ENCODE peak calls at places on chromosome 10, in four cellular contexts. One of them, this sample, is unnamed.

GRCh38 chr10:49298666-49298989 is 342 bp upstream of the C10orf71 start:
- DNase-seq in spleen: no peak
- DNase-seq in NB4: no peak
- DNase-seq in IMR-90: no peak
- DNase-seq in this sample: no peak

GRCh38 chr10:113007343-113007771 is 57.3 kb downstream of the TCF7L2 start:
- DNase-seq in spleen: no peak
- DNase-seq in NB4: no peak
- DNase-seq in IMR-90: no peak
- DNase-seq in this sample: no peak

GRCh38 chr10:101897633-101898032 is 54.0 kb upstream of the KCNIP2 start:
- DNase-seq in spleen: no peak
- DNase-seq in NB4: no peak
- DNase-seq in IMR-90: peak; percentile 75
- DNase-seq in this sample: no peak

GRCh38 chr10:131249238-131249956 is 62.1 kb downstream of the TCERG1L start:
- DNase-seq in spleen: peak; percentile 35
- DNase-seq in NB4: no peak
- DNase-seq in IMR-90: no peak
- DNase-seq in this sample: no peak

GRCh38 chr10:124708246-124708779 is 35.9 kb downstream of the FAM53B start:
- DNase-seq in spleen: peak; percentile 54
- DNase-seq in NB4: no peak
- DNase-seq in IMR-90: no peak
- DNase-seq in this sample: no peak

GRCh38 chr10:118472961-118473675 is 122.3 kb downstream of the PRLHR start:
- DNase-seq in spleen: no peak
- DNase-seq in NB4: peak; percentile 26
- DNase-seq in IMR-90: no peak
- DNase-seq in this sample: no peak

GRCh38 chr10:113473851-113474250 is 79.0 kb upstream of the HABP2 start:
- DNase-seq in spleen: no peak
- DNase-seq in NB4: peak; percentile 11
- DNase-seq in IMR-90: no peak
- DNase-seq in this sample: no peak

GRCh38 chr10:46522295-46523118 is 34.0 kb downstream of the GPRIN2 start:
- DNase-seq in spleen: peak; percentile 24
- DNase-seq in NB4: no peak
- DNase-seq in IMR-90: no peak
- DNase-seq in this sample: no peak

GRCh38 chr10:100683545-100684127 is 61.7 kb upstream of the PAX2 start:
- DNase-seq in spleen: peak; percentile 48
- DNase-seq in NB4: no peak
- DNase-seq in IMR-90: no peak
- DNase-seq in this sample: no peak

GRCh38 chr10:100687143-100687953 is 58.0 kb upstream of the PAX2 start:
- DNase-seq in spleen: peak; percentile 30
- DNase-seq in NB4: no peak
- DNase-seq in IMR-90: no peak
- DNase-seq in this sample: no peak

GRCh38 chr10:100684688-100685235 is 60.6 kb upstream of the PAX2 start:
- DNase-seq in spleen: peak; percentile 14
- DNase-seq in NB4: no peak
- DNase-seq in IMR-90: no peak
- DNase-seq in this sample: no peak

GRCh38 chr10:100683004-100683403 is 62.4 kb upstream of the PAX2 start:
- DNase-seq in spleen: no peak
- DNase-seq in NB4: no peak
- DNase-seq in IMR-90: no peak
- DNase-seq in this sample: no peak

DNA sequence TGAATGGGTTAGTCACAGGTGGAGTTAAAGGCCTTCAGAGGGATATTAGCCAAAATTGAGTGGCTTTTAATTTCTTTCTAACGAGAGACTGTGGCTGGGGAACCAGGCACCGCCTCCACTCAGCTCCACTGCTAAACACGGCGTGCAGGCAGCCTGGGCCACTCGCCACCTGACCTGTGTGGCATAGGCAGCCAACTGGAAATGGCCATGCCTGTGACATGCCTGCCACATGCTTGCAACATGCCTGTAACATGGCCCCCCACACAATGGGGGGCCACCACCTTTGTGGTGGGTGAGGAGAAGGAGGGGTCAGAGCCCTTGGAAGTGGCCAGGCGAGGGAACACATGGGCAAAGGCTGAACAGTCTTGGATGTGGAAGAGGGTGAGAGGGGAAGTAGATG is 60.1 kb upstream of the PAX2 start:
- DNase-seq in spleen: peak; percentile 55
- DNase-seq in NB4: no peak
- DNase-seq in IMR-90: no peak
- DNase-seq in this sample: no peak
- TF ChIP-seq CTCF in spleen: no peak
- TF ChIP-seq CTCF in NB4: no peak
- TF ChIP-seq CTCF in IMR-90: no peak
- TF ChIP-seq CTCF in this sample: no peak

DNA sequence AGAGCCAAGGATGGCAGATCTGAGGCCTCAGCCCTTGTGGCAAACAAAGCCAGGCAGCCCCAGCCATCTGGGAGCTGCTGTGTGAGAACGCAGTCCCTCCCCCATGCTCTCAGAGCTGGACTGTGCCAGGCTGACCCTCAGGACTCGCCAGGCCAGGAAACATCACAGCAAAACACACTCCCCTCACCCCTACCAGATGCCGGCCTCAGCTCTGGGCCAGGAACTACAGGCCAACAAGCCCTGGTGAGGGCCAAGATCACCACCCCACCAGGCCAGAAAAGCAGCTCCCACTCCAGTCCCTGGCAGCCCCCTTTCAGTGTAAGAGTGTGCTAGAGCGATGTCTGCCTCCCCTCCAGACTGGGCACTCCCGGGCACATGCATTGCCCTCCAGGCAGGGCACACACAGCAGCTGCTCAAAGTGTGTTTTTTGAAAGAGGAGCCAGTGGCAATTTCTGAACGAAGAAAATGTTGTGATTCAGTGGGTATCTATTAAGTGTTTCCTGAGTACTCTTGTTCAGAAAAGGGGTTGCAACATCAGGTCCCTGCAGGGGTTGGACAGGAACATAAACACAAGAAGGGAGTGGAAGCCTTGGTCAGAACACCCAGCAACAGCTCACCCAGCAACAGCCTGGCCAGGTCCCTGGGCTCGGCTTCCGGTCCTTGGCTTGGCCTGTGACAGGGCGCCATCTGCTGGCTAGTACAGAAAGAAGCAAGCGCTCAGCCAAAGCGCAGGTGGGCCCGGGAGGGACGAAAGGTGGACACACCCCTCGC is 18.2 kb downstream of the LRRC20 start:
- DNase-seq in spleen: peak; percentile 97
- DNase-seq in NB4: peak; percentile 99
- DNase-seq in IMR-90: peak; percentile 99
- DNase-seq in this sample: peak; percentile 98
- H3K4me3 ChIP-seq in spleen: no peak overlapping the region
- H3K4me3 ChIP-seq in NB4: no peak overlapping the region
- H3K4me3 ChIP-seq in IMR-90: no peak overlapping the region
- H3K4me3 ChIP-seq in this sample: no peak overlapping the region

GRCh38 chr10:77410523-77410922 is 227.1 kb downstream of the KCNMA1 start:
- DNase-seq in spleen: no peak
- DNase-seq in NB4: no peak
- DNase-seq in IMR-90: no peak
- DNase-seq in this sample: no peak

GRCh38 chr10:77415311-77415960 is 222.2 kb downstream of the KCNMA1 start:
- DNase-seq in spleen: no peak
- DNase-seq in NB4: no peak
- DNase-seq in IMR-90: no peak
- DNase-seq in this sample: no peak

GRCh38 chr10:77416327-77417135 is 221.1 kb downstream of the KCNMA1 start:
- DNase-seq in spleen: no peak
- DNase-seq in NB4: no peak
- DNase-seq in IMR-90: peak; percentile 88
- DNase-seq in this sample: no peak

GRCh38 chr10:77411805-77412204 is 225.8 kb downstream of the KCNMA1 start:
- DNase-seq in spleen: no peak
- DNase-seq in NB4: no peak
- DNase-seq in IMR-90: no peak
- DNase-seq in this sample: no peak

GRCh38 chr10:77413231-77413630 is 224.4 kb downstream of the KCNMA1 start:
- DNase-seq in spleen: no peak
- DNase-seq in NB4: no peak
- DNase-seq in IMR-90: no peak
- DNase-seq in this sample: peak; percentile 69
- TF ChIP-seq POLR2A in spleen: no peak
- TF ChIP-seq POLR2A in NB4: no peak
- TF ChIP-seq POLR2A in IMR-90: no peak
- TF ChIP-seq POLR2A in this sample: no peak

DNA sequence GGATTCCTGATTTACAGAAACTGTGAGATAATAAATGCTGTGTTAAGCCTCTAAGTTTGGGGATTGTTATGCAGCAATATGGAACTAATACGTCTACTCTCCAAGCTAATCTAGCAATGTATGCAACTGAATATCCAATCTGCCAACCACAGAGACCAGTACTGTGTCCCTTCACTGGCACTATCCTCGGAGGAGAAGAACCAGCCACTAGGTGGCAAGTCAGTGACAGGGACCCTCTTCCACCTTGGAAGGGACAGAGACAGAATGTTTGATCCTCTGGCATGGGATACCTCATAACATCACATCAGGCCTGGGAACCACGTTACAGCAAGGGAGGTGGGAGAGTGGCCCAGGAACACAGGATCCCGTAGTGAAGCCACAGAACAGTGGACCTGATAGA is 96.4 kb downstream of the CREM start:
- DNase-seq in spleen: no peak
- DNase-seq in NB4: no peak
- DNase-seq in IMR-90: no peak
- DNase-seq in this sample: no peak
- TF ChIP-seq CTCF in spleen: no peak
- TF ChIP-seq CTCF in NB4: no peak
- TF ChIP-seq CTCF in IMR-90: no peak
- TF ChIP-seq CTCF in this sample: no peak

DNA sequence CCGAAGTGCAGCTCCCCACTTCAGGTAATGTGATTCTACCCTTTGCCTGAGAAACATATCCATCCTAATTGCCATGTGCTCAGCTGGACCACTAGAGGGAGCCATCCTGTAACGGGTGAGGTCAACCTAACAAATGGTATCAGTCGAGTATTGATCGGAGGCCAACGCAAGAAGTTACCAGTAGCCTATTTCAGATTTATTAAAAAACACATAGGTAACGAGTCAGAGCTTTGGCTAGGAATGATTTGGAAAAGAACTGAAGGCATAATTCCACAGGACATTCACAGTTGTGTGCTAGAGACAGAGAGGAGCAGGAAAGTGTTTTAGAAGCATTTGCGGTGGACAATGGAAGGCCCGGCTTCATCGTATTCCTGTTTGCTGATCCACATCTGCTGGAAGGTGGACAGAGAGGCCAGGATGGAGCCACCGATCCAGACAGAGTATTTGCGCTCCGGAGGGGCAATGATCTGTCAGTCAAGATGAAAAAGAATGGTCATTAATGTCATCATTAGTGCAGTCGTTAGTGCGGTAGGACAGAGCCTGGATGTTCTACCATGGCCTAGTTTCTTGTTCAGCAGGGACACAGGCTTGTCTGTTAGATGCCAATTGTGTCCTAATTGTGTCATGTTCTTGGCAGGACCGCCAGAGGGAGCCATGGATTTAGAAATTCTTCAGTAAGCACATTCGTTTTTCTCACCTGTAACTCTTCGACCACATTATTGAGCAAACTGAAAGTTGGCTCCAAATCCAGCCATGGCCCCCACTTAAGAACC is 17.5 kb downstream of the ACTA2 start:
- DNase-seq in spleen: peak; percentile 78
- DNase-seq in NB4: peak; percentile 81
- DNase-seq in IMR-90: peak; percentile 82
- DNase-seq in this sample: peak; percentile 84
- H3K4me3 ChIP-seq in spleen: no peak overlapping the region
- H3K4me3 ChIP-seq in NB4: no peak overlapping the region
- H3K4me3 ChIP-seq in IMR-90: no peak overlapping the region
- H3K4me3 ChIP-seq in this sample: no peak overlapping the region

GRCh38 chr10:11338160-11338844 is 273.1 kb downstream of the USP6NL start:
- DNase-seq in spleen: no peak
- DNase-seq in NB4: no peak
- DNase-seq in IMR-90: no peak
- DNase-seq in this sample: no peak

GRCh38 chr10:11335881-11336430 is 275.5 kb downstream of the USP6NL start:
- DNase-seq in spleen: no peak
- DNase-seq in NB4: no peak
- DNase-seq in IMR-90: no peak
- DNase-seq in this sample: no peak

GRCh38 chr10:11336703-11337102 is 274.7 kb downstream of the USP6NL start:
- DNase-seq in spleen: no peak
- DNase-seq in NB4: no peak
- DNase-seq in IMR-90: no peak
- DNase-seq in this sample: no peak

GRCh38 chr10:11339013-11339412 is 272.4 kb downstream of the USP6NL start:
- DNase-seq in spleen: no peak
- DNase-seq in NB4: no peak
- DNase-seq in IMR-90: no peak
- DNase-seq in this sample: no peak

GRCh38 chr10:11337516-11337915 is 273.9 kb downstream of the USP6NL start:
- DNase-seq in spleen: peak; percentile 80
- DNase-seq in NB4: no peak
- DNase-seq in IMR-90: no peak
- DNase-seq in this sample: no peak
- TF ChIP-seq POLR2A in spleen: no peak
- TF ChIP-seq POLR2A in NB4: no peak
- TF ChIP-seq POLR2A in IMR-90: no peak
- TF ChIP-seq POLR2A in this sample: no peak